ENCODE peak calls at places on chromosomes 6 and 20, in four cellular contexts. One of them, this sample, is unnamed.

GRCh38 chr20:19786311-19786710 is 28.3 kb downstream of the RIN2 start:
- DNase-seq in SJSA1: peak
- DNase-seq in T-cell: no peak
- DNase-seq in AG10803: peak
- DNase-seq in this sample: no peak

GRCh38 chr6:137033828-137034227 is 10.9 kb downstream of the IL20RA start:
- DNase-seq in SJSA1: no peak
- DNase-seq in T-cell: peak
- DNase-seq in AG10803: peak
- DNase-seq in this sample: peak

GRCh38 chr20:35298264-35298663 is 6.0 kb upstream of the FAM83C start:
- DNase-seq in SJSA1: no peak
- DNase-seq in T-cell: no peak
- DNase-seq in AG10803: no peak
- DNase-seq in this sample: no peak

GRCh38 chr6:79137671-79138070 is 59.6 kb upstream of the PHIP start:
- DNase-seq in SJSA1: no peak
- DNase-seq in T-cell: no peak
- DNase-seq in AG10803: peak
- DNase-seq in this sample: no peak

GRCh38 chr20:328596-329324 is 3.4 kb downstream of the SOX12 start:
- DNase-seq in SJSA1: no peak
- DNase-seq in T-cell: no peak
- DNase-seq in AG10803: no peak
- DNase-seq in this sample: no peak

GRCh38 chr20:1920252-1920651 is 25.0 kb downstream of the SIRPA start:
- DNase-seq in SJSA1: no peak
- DNase-seq in T-cell: no peak
- DNase-seq in AG10803: peak
- DNase-seq in this sample: no peak

GRCh38 chr6:90484903-90485302 is 102.0 kb downstream of the MAP3K7 start:
- DNase-seq in SJSA1: no peak
- DNase-seq in T-cell: no peak
- DNase-seq in AG10803: no peak
- DNase-seq in this sample: no peak

GRCh38 chr20:47493175-47493953 is 8.3 kb upstream of the NCOA3 start:
- DNase-seq in SJSA1: no peak
- DNase-seq in T-cell: peak
- DNase-seq in AG10803: peak
- DNase-seq in this sample: no peak

GRCh38 chr6:33976425-33977360 is 169.2 kb downstream of the GRM4 start:
- DNase-seq in SJSA1: no peak
- DNase-seq in T-cell: no peak
- DNase-seq in AG10803: no peak
- DNase-seq in this sample: no peak

GRCh38 chr6:3819161-3820110 is 29.7 kb upstream of the FAM50B start:
- DNase-seq in SJSA1: no peak
- DNase-seq in T-cell: no peak
- DNase-seq in AG10803: peak
- DNase-seq in this sample: no peak

GRCh38 chr20:4483481-4483880 is 238.2 kb upstream of the PRND start:
- DNase-seq in SJSA1: no peak
- DNase-seq in T-cell: no peak
- DNase-seq in AG10803: peak
- DNase-seq in this sample: no peak

GRCh38 chr6:154249499-154250298 is 106.9 kb downstream of the IPCEF1 start:
- DNase-seq in SJSA1: no peak
- DNase-seq in T-cell: peak
- DNase-seq in AG10803: no peak
- DNase-seq in this sample: peak

This sample was measured in central memory CD4-positive, alpha-beta T cell.